ENCODE peak calls at places on chromosomes 11 and 22, in nine cellular contexts. One of them, this sample, is unnamed.

GRCh38 chr22:49509016-49509415 is 318.7 kb downstream of the BRD1 start:
- DNase-seq in psoas muscle: no peak
- DNase-seq in GM12865: no peak
- DNase-seq in right lobe of liver: peak
- DNase-seq in omental fat pad: no peak
- DNase-seq in brain microvascular endothelial cell: no peak
- DNase-seq in upper lobe of right lung: no peak
- DNase-seq in HepG2: no peak
- DNase-seq in pancreas: no peak
- DNase-seq in this sample: no peak

GRCh38 chr11:117517097-117517496 is 189.4 kb downstream of the CEP164 start:
- DNase-seq in right lobe of liver: no peak
- DNase-seq in psoas muscle: no peak
- DNase-seq in GM12865: no peak
- DNase-seq in omental fat pad: no peak
- DNase-seq in HepG2: no peak
- DNase-seq in brain microvascular endothelial cell: no peak
- DNase-seq in upper lobe of right lung: no peak
- DNase-seq in pancreas: no peak
- DNase-seq in this sample: no peak

GRCh38 chr22:36395922-36396321 is 8.2 kb upstream of the MYH9 start:
- DNase-seq in GM12865: no peak
- DNase-seq in psoas muscle: no peak
- DNase-seq in omental fat pad: no peak
- DNase-seq in upper lobe of right lung: no peak
- DNase-seq in pancreas: no peak
- DNase-seq in HepG2: peak
- DNase-seq in brain microvascular endothelial cell: peak
- DNase-seq in right lobe of liver: no peak
- DNase-seq in this sample: no peak

GRCh38 chr11:23554002-23554401 is 693.7 kb upstream of the CCDC179 start:
- DNase-seq in upper lobe of right lung: no peak
- DNase-seq in GM12865: no peak
- DNase-seq in brain microvascular endothelial cell: no peak
- DNase-seq in pancreas: no peak
- DNase-seq in psoas muscle: no peak
- DNase-seq in omental fat pad: no peak
- DNase-seq in HepG2: peak
- DNase-seq in right lobe of liver: no peak
- DNase-seq in this sample: no peak

GRCh38 chr22:24706732-24707476 is 67.6 kb downstream of the PIWIL3 start:
- DNase-seq in upper lobe of right lung: no peak
- DNase-seq in psoas muscle: no peak
- DNase-seq in brain microvascular endothelial cell: no peak
- DNase-seq in right lobe of liver: no peak
- DNase-seq in GM12865: no peak
- DNase-seq in pancreas: no peak
- DNase-seq in omental fat pad: no peak
- DNase-seq in HepG2: no peak
- DNase-seq in this sample: no peak

GRCh38 chr11:114296190-114296978 is at the start of gene NNMT:
- DNase-seq in right lobe of liver: peak
- DNase-seq in HepG2: no peak
- DNase-seq in upper lobe of right lung: peak
- DNase-seq in pancreas: no peak
- DNase-seq in GM12865: no peak
- DNase-seq in brain microvascular endothelial cell: peak
- DNase-seq in psoas muscle: peak
- DNase-seq in omental fat pad: no peak
- DNase-seq in this sample: no peak

GRCh38 chr22:39173787-39174497 is 21.5 kb upstream of the CBX7 start:
- DNase-seq in GM12865: no peak
- DNase-seq in right lobe of liver: peak
- DNase-seq in omental fat pad: no peak
- DNase-seq in psoas muscle: no peak
- DNase-seq in brain microvascular endothelial cell: no peak
- DNase-seq in HepG2: no peak
- DNase-seq in upper lobe of right lung: no peak
- DNase-seq in pancreas: no peak
- DNase-seq in this sample: no peak

GRCh38 chr11:115613986-115614625 is 109.9 kb upstream of the CADM1 start:
- DNase-seq in GM12865: no peak
- DNase-seq in brain microvascular endothelial cell: peak
- DNase-seq in upper lobe of right lung: no peak
- DNase-seq in pancreas: no peak
- DNase-seq in HepG2: peak
- DNase-seq in omental fat pad: no peak
- DNase-seq in psoas muscle: peak
- DNase-seq in right lobe of liver: no peak
- DNase-seq in this sample: no peak

GRCh38 chr22:25403752-25404471 is 160.6 kb upstream of the GRK3 start:
- DNase-seq in right lobe of liver: no peak
- DNase-seq in upper lobe of right lung: no peak
- DNase-seq in brain microvascular endothelial cell: no peak
- DNase-seq in pancreas: no peak
- DNase-seq in GM12865: peak
- DNase-seq in psoas muscle: no peak
- DNase-seq in HepG2: peak
- DNase-seq in omental fat pad: no peak
- DNase-seq in this sample: peak

GRCh38 chr11:89436071-89436470 is 55.1 kb downstream of the NOX4 start:
- DNase-seq in right lobe of liver: no peak
- DNase-seq in brain microvascular endothelial cell: peak
- DNase-seq in upper lobe of right lung: no peak
- DNase-seq in GM12865: no peak
- DNase-seq in omental fat pad: no peak
- DNase-seq in pancreas: no peak
- DNase-seq in HepG2: no peak
- DNase-seq in psoas muscle: no peak
- DNase-seq in this sample: no peak

GRCh38 chr11:36012410-36012809 is 68.5 kb downstream of the LDLRAD3 start:
- DNase-seq in psoas muscle: no peak
- DNase-seq in right lobe of liver: no peak
- DNase-seq in upper lobe of right lung: no peak
- DNase-seq in HepG2: no peak
- DNase-seq in brain microvascular endothelial cell: peak
- DNase-seq in omental fat pad: no peak
- DNase-seq in pancreas: no peak
- DNase-seq in GM12865: no peak
- DNase-seq in this sample: no peak

GRCh38 chr22:39230261-39231196 is 14.3 kb downstream of the PDGFB start:
- DNase-seq in psoas muscle: no peak
- DNase-seq in pancreas: peak
- DNase-seq in brain microvascular endothelial cell: no peak
- DNase-seq in HepG2: peak
- DNase-seq in omental fat pad: no peak
- DNase-seq in GM12865: no peak
- DNase-seq in upper lobe of right lung: no peak
- DNase-seq in right lobe of liver: peak
- DNase-seq in this sample: no peak

GRCh38 chr22:17056807-17057206 is 28.0 kb upstream of the IL17RA start:
- DNase-seq in GM12865: no peak
- DNase-seq in right lobe of liver: no peak
- DNase-seq in HepG2: no peak
- DNase-seq in pancreas: no peak
- DNase-seq in upper lobe of right lung: no peak
- DNase-seq in psoas muscle: no peak
- DNase-seq in omental fat pad: no peak
- DNase-seq in brain microvascular endothelial cell: no peak
- DNase-seq in this sample: no peak

GRCh38 chr11:27229511-27230174 is 133.4 kb downstream of the CCDC34 start:
- DNase-seq in GM12865: no peak
- DNase-seq in pancreas: no peak
- DNase-seq in HepG2: no peak
- DNase-seq in right lobe of liver: no peak
- DNase-seq in brain microvascular endothelial cell: no peak
- DNase-seq in upper lobe of right lung: no peak
- DNase-seq in psoas muscle: no peak
- DNase-seq in omental fat pad: no peak
- DNase-seq in this sample: no peak

GRCh38 chr11:27230175-27230565 is 132.8 kb downstream of the CCDC34 start:
- DNase-seq in HepG2: no peak
- DNase-seq in upper lobe of right lung: no peak
- DNase-seq in omental fat pad: no peak
- DNase-seq in right lobe of liver: no peak
- DNase-seq in pancreas: no peak
- DNase-seq in psoas muscle: no peak
- DNase-seq in brain microvascular endothelial cell: no peak
- DNase-seq in GM12865: no peak
- DNase-seq in this sample: no peak

GRCh38 chr11:27228232-27228631 is 134.8 kb downstream of the CCDC34 start:
- DNase-seq in brain microvascular endothelial cell: no peak
- DNase-seq in right lobe of liver: no peak
- DNase-seq in psoas muscle: no peak
- DNase-seq in pancreas: no peak
- DNase-seq in upper lobe of right lung: no peak
- DNase-seq in HepG2: no peak
- DNase-seq in GM12865: no peak
- DNase-seq in omental fat pad: no peak
- DNase-seq in this sample: no peak

GRCh38 chr11:27227744-27228143 is 135.3 kb downstream of the CCDC34 start:
- DNase-seq in pancreas: no peak
- DNase-seq in upper lobe of right lung: no peak
- DNase-seq in GM12865: no peak
- DNase-seq in psoas muscle: no peak
- DNase-seq in HepG2: no peak
- DNase-seq in brain microvascular endothelial cell: no peak
- DNase-seq in right lobe of liver: no peak
- DNase-seq in omental fat pad: no peak
- DNase-seq in this sample: no peak

GRCh38 chr11:27228891-27229290 is 134.1 kb downstream of the CCDC34 start:
- DNase-seq in brain microvascular endothelial cell: no peak
- DNase-seq in psoas muscle: no peak
- DNase-seq in right lobe of liver: no peak
- DNase-seq in pancreas: no peak
- DNase-seq in upper lobe of right lung: no peak
- DNase-seq in GM12865: no peak
- DNase-seq in HepG2: no peak
- DNase-seq in omental fat pad: no peak
- DNase-seq in this sample: no peak
- TF ChIP-seq CTCF in brain microvascular endothelial cell: no peak
- TF ChIP-seq CTCF in psoas muscle: no peak
- TF ChIP-seq CTCF in right lobe of liver: no peak
- TF ChIP-seq CTCF in pancreas: no peak
- TF ChIP-seq CTCF in upper lobe of right lung: no peak
- TF ChIP-seq CTCF in GM12865: no peak
- TF ChIP-seq CTCF in HepG2: no peak
- TF ChIP-seq CTCF in omental fat pad: no peak
- TF ChIP-seq CTCF in this sample: no peak

DNA sequence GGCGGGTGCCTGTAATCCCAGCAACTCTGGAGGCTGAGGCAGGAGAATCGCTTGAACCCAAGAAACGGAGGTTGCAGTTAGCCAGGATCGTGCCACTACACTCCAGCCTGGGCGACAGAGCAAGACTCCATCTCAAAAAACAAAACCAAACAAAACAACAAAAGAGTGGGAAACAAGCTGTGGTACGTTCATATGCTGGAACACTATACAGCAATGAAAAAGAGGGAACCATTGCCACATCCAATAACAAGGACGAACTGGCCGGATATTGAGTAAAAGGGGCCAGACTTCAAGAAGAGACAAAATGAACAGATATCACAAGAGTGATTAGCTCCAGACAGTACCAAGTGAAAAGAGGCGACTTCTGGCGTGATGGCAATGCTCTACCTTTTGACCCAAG is 4.9 kb downstream of the MACROD1 start:
- DNase-seq in GM12865: no peak
- DNase-seq in pancreas: no peak
- DNase-seq in psoas muscle: no peak
- DNase-seq in right lobe of liver: no peak
- DNase-seq in HepG2: no peak
- DNase-seq in brain microvascular endothelial cell: no peak
- DNase-seq in upper lobe of right lung: no peak
- DNase-seq in omental fat pad: no peak
- DNase-seq in this sample: no peak
- TF ChIP-seq CTCF in GM12865: no peak
- TF ChIP-seq CTCF in pancreas: no peak
- TF ChIP-seq CTCF in psoas muscle: no peak
- TF ChIP-seq CTCF in right lobe of liver: no peak
- TF ChIP-seq CTCF in HepG2: no peak
- TF ChIP-seq CTCF in brain microvascular endothelial cell: no peak
- TF ChIP-seq CTCF in upper lobe of right lung: no peak
- TF ChIP-seq CTCF in omental fat pad: no peak
- TF ChIP-seq CTCF in this sample: no peak

GRCh38 chr11:93959663-93960062 is 61.5 kb upstream of the HEPHL1 start:
- DNase-seq in psoas muscle: no peak
- DNase-seq in upper lobe of right lung: no peak
- DNase-seq in omental fat pad: no peak
- DNase-seq in GM12865: no peak
- DNase-seq in brain microvascular endothelial cell: no peak
- DNase-seq in right lobe of liver: no peak
- DNase-seq in HepG2: no peak
- DNase-seq in pancreas: peak
- DNase-seq in this sample: no peak

GRCh38 chr11:93957553-93957952 is 63.6 kb upstream of the HEPHL1 start:
- DNase-seq in psoas muscle: no peak
- DNase-seq in GM12865: no peak
- DNase-seq in pancreas: no peak
- DNase-seq in HepG2: no peak
- DNase-seq in omental fat pad: no peak
- DNase-seq in brain microvascular endothelial cell: no peak
- DNase-seq in right lobe of liver: no peak
- DNase-seq in upper lobe of right lung: no peak
- DNase-seq in this sample: no peak

GRCh38 chr11:93963072-93963471 is 58.1 kb upstream of the HEPHL1 start:
- DNase-seq in upper lobe of right lung: no peak
- DNase-seq in brain microvascular endothelial cell: no peak
- DNase-seq in pancreas: no peak
- DNase-seq in GM12865: no peak
- DNase-seq in omental fat pad: no peak
- DNase-seq in psoas muscle: no peak
- DNase-seq in right lobe of liver: no peak
- DNase-seq in HepG2: no peak
- DNase-seq in this sample: no peak

GRCh38 chr11:93958991-93959390 is 62.2 kb upstream of the HEPHL1 start:
- DNase-seq in HepG2: no peak
- DNase-seq in pancreas: peak
- DNase-seq in psoas muscle: no peak
- DNase-seq in brain microvascular endothelial cell: no peak
- DNase-seq in right lobe of liver: no peak
- DNase-seq in GM12865: no peak
- DNase-seq in omental fat pad: no peak
- DNase-seq in upper lobe of right lung: no peak
- DNase-seq in this sample: no peak
- TF ChIP-seq CTCF in HepG2: no peak
- TF ChIP-seq CTCF in pancreas: no peak
- TF ChIP-seq CTCF in psoas muscle: no peak
- TF ChIP-seq CTCF in brain microvascular endothelial cell: no peak
- TF ChIP-seq CTCF in right lobe of liver: no peak
- TF ChIP-seq CTCF in GM12865: no peak
- TF ChIP-seq CTCF in omental fat pad: no peak
- TF ChIP-seq CTCF in upper lobe of right lung: no peak
- TF ChIP-seq CTCF in this sample: no peak

GRCh38 chr11:65377777-65378176 is 4.7 kb downstream of the SLC25A45 start:
- DNase-seq in GM12865: no peak
- DNase-seq in upper lobe of right lung: no peak
- DNase-seq in psoas muscle: no peak
- DNase-seq in pancreas: no peak
- DNase-seq in omental fat pad: no peak
- DNase-seq in HepG2: no peak
- DNase-seq in right lobe of liver: peak
- DNase-seq in brain microvascular endothelial cell: no peak
- DNase-seq in this sample: no peak
- TF ChIP-seq CTCF in GM12865: no peak
- TF ChIP-seq CTCF in upper lobe of right lung: no peak
- TF ChIP-seq CTCF in psoas muscle: no peak
- TF ChIP-seq CTCF in pancreas: no peak
- TF ChIP-seq CTCF in omental fat pad: no peak
- TF ChIP-seq CTCF in HepG2: no peak
- TF ChIP-seq CTCF in right lobe of liver: no peak
- TF ChIP-seq CTCF in brain microvascular endothelial cell: no peak
- TF ChIP-seq CTCF in this sample: no peak

GRCh38 chr22:19871845-19872778 is 17.4 kb upstream of the GNB1L start:
- DNase-seq in upper lobe of right lung: peak
- DNase-seq in pancreas: no peak
- DNase-seq in psoas muscle: no peak
- DNase-seq in right lobe of liver: peak
- DNase-seq in brain microvascular endothelial cell: no peak
- DNase-seq in HepG2: no peak
- DNase-seq in omental fat pad: peak
- DNase-seq in GM12865: no peak
- DNase-seq in this sample: no peak
- TF ChIP-seq CTCF in upper lobe of right lung: no peak
- TF ChIP-seq CTCF in pancreas: no peak
- TF ChIP-seq CTCF in psoas muscle: no peak
- TF ChIP-seq CTCF in right lobe of liver: no peak
- TF ChIP-seq CTCF in brain microvascular endothelial cell: no peak
- TF ChIP-seq CTCF in HepG2: no peak
- TF ChIP-seq CTCF in omental fat pad: no peak
- TF ChIP-seq CTCF in GM12865: no peak
- TF ChIP-seq CTCF in this sample: no peak